ENCODE peak calls at places on chromosome 22, in seven cellular contexts. D is Peyer's patch; E is suprapubic skin; Q is mesendoderm; R is CD8-positive, alpha-beta memory T cell; X is colonic mucosa; V is lung. U is an unnamed sample.

GRCh38 chr22:44669725-44670027 is 32.3 kb upstream of the PRR5 start:
- DNase-seq in R (no peak), V (no peak), Q (peak), X (no peak), D (no peak), E (no peak), U (no peak)

GRCh38 chr22:38298312-38299000 is 18.8 kb downstream of the CSNK1E start:
- DNase-seq in E (no peak), R (no peak), Q (peak), X (no peak), V (no peak), D (no peak), U (peak)

GRCh38 chr22:43974028-43974545 is 18.8 kb downstream of the SAMM50 start:
- DNase-seq in Q (no peak), X (no peak), E (peak), V (no peak), D (no peak), R (no peak), U (no peak)

GRCh38 chr22:40607506-40607905 is 29.0 kb downstream of the MRTFA start:
- DNase-seq in R (no peak), Q (no peak), V (no peak), D (no peak), X (no peak), E (no peak), U (no peak)

GRCh38 chr22:25741692-25742626 is at the start of gene MYO18B:
- DNase-seq in Q (peak), X (no peak), E (no peak), V (no peak), D (peak), R (no peak), U (no peak)

GRCh38 chr22:19943665-19944026 is 2.0 kb upstream of the TXNRD2 start:
- DNase-seq in R (no peak), E (no peak), V (no peak), D (no peak), Q (peak), X (no peak), U (no peak)

GRCh38 chr22:39558950-39559349 is 11.6 kb upstream of the CACNA1I start:
- DNase-seq in X (no peak), D (no peak), R (no peak), Q (no peak), V (no peak), E (no peak), U (no peak)

GRCh38 chr22:30261134-30261533 is 5.5 kb downstream of the OSM start:
- DNase-seq in Q (peak), R (no peak), D (no peak), E (no peak), V (no peak), X (no peak), U (no peak)

GRCh38 chr22:50506611-50507420 is 686 bp downstream of the LMF2 start:
- DNase-seq in D (no peak), Q (no peak), X (no peak), R (no peak), V (no peak), E (no peak), U (no peak)

GRCh38 chr22:27100789-27101188 is 443.4 kb downstream of the MIAT start:
- DNase-seq in R (no peak), V (no peak), E (no peak), Q (peak), D (no peak), X (no peak), U (no peak)

GRCh38 chr22:26669060-26669481 is 11.7 kb downstream of the MIAT start:
- DNase-seq in R (no peak), D (peak), E (no peak), V (no peak), Q (peak), X (no peak), U (peak)

GRCh38 chr22:38038890-38039812 is 18.1 kb upstream of the PICK1 start:
- DNase-seq in D (no peak), X (no peak), Q (no peak), R (no peak), V (no peak), E (no peak), U (no peak)

GRCh38 chr22:19879651-19879995 is 24.9 kb upstream of the GNB1L start:
- DNase-seq in X (no peak), V (no peak), D (peak), E (peak), R (no peak), Q (no peak), U (no peak)

GRCh38 chr22:47022475-47022874 is 260.0 kb downstream of the TBC1D22A start:
- DNase-seq in D (peak), Q (no peak), V (no peak), E (no peak), X (no peak), R (no peak), U (no peak)

GRCh38 chr22:25896098-25896497 is 154.1 kb downstream of the MYO18B start:
- DNase-seq in Q (peak), D (no peak), V (no peak), X (no peak), E (no peak), R (no peak), U (no peak)

GRCh38 chr22:27546157-27546556 is 255.4 kb downstream of the MN1 start:
- DNase-seq in E (no peak), X (no peak), Q (no peak), V (no peak), R (no peak), D (no peak), U (no peak)

GRCh38 chr22:19701420-19702145 is 12.7 kb upstream of the SEPTIN5 start:
- DNase-seq in R (no peak), X (no peak), D (no peak), V (no peak), E (peak), Q (no peak), U (no peak)

GRCh38 chr22:49587421-49587820 is 240.3 kb downstream of the BRD1 start:
- DNase-seq in E (no peak), X (no peak), V (no peak), R (no peak), D (peak), Q (no peak), U (no peak)

GRCh38 chr22:50531546-50532352 is 1.9 kb upstream of the TYMP start:
- DNase-seq in X (peak), R (peak), D (peak), V (peak), Q (peak), E (peak), U (peak)

GRCh38 chr22:49334589-49334873 is 493.1 kb downstream of the BRD1 start:
- DNase-seq in X (no peak), D (no peak), R (no peak), E (peak), Q (peak), V (no peak), U (no peak)

GRCh38 chr22:26581026-26581425 is 8.9 kb downstream of the TPST2 start:
- DNase-seq in V (no peak), Q (no peak), E (no peak), R (no peak), X (no peak), D (no peak), U (no peak)

GRCh38 chr22:39254789-39255298 is 10.1 kb upstream of the PDGFB start:
- DNase-seq in V (no peak), Q (no peak), D (no peak), R (peak), E (no peak), X (no peak), U (no peak)

GRCh38 chr22:29855611-29856181 is 17.6 kb upstream of the ASCC2 start:
- DNase-seq in X (no peak), E (no peak), Q (no peak), V (no peak), D (peak), R (no peak), U (no peak)

GRCh38 chr22:30859714-30860095 is 108.9 kb downstream of the MORC2 start:
- DNase-seq in D (no peak), E (peak), V (no peak), R (no peak), X (no peak), Q (no peak), U (no peak)

GRCh38 chr22:21694795-21695431 is 29.1 kb downstream of the PPIL2 start:
- DNase-seq in Q (no peak), V (no peak), X (no peak), D (no peak), R (no peak), E (no peak), U (no peak)

GRCh38 chr22:27637604-27638003 is 164.0 kb downstream of the MN1 start:
- DNase-seq in X (no peak), V (no peak), D (no peak), Q (no peak), R (no peak), E (no peak), U (no peak)

GRCh38 chr22:40218723-40219294 is 41.1 kb downstream of the TNRC6B start:
- DNase-seq in R (no peak), E (no peak), X (peak), D (no peak), V (no peak), Q (no peak), U (no peak)

GRCh38 chr22:50671641-50672040 is 982 bp upstream of the SHANK3 start:
- DNase-seq in E (no peak), R (no peak), V (no peak), X (no peak), Q (no peak), D (peak), U (no peak)

GRCh38 chr22:28989035-28989464 is 72.6 kb downstream of the C22orf31 start:
- DNase-seq in X (no peak), R (no peak), E (no peak), D (no peak), Q (peak), V (no peak), U (no peak)

GRCh38 chr22:22105364-22105763 is 122.8 kb upstream of the TOP3B start:
- DNase-seq in Q (no peak), E (no peak), R (no peak), D (no peak), V (no peak), X (no peak), U (no peak)

GRCh38 chr22:26182723-26183122 is 13.5 kb downstream of the SEZ6L start:
- DNase-seq in X (no peak), R (no peak), V (no peak), E (no peak), Q (no peak), D (no peak), U (no peak)

GRCh38 chr22:30015229-30015797 is 65.0 kb upstream of the HORMAD2 start:
- DNase-seq in X (no peak), Q (no peak), V (no peak), R (no peak), E (no peak), D (no peak), U (no peak)

GRCh38 chr22:31333648-31334047 is 12.5 kb downstream of the PATZ1 start:
- DNase-seq in V (no peak), X (no peak), Q (no peak), R (no peak), E (no peak), D (no peak), U (no peak)

GRCh38 chr22:43088616-43088978 is 594 bp downstream of the TTLL1 start:
- DNase-seq in Q (no peak), V (no peak), E (no peak), R (no peak), D (no peak), X (no peak), U (no peak)

GRCh38 chr22:37431366-37431765 is 4.1 kb upstream of the ELFN2 start:
- DNase-seq in X (no peak), Q (no peak), R (no peak), E (no peak), V (no peak), D (no peak), U (no peak)

DNA sequence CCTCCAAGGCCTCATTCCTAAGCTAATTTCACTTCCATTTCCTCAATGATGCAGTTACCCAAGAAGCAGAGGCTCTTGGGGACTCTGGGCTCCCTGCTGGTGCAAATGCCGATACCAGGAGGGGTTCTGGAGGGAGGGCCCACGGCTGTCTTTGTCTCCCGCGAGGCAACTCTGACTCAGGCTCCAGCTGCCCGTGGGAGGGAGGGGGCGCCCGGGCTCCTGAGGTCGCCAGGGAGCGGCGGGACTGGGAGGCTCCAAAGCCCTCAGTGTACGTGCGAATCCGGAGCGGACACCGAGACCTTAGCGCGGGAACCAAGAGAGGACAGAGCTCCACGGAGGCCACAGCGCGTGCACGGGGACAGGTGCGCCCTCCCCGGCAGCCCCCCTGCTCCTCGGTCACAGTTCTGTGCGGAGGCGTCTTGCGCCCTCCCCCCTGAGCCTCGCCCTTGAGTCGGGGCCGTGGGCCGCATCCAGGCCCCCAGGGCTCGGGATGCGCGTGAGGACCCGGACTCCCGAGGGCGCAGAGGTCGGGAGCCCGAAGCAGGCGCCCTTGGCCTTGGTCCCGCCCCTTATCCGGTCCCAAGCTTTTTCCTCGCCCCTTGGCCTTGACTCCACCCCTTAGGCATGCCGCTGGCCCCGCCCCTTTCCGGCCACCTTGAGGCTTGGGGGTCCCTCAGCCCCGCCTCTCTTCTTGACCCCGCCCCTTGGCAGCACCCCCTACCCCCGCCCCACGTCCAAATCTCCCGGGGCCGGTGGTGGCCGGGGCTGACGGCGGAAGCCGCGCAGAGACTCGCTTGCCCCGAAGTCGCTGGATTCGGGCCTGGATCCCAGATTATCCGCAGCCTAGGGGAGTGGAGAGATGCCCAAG is 4.7 kb upstream of the SHISA8 start:
- DNase-seq in E (no peak), D (peak), R (no peak), Q (peak), V (peak), X (peak), U (peak)
- H3K27ac ChIP-seq in E (no peak), D (peak), R (no peak), Q (no peak), V (no peak), X (peak), U (peak)

DNA sequence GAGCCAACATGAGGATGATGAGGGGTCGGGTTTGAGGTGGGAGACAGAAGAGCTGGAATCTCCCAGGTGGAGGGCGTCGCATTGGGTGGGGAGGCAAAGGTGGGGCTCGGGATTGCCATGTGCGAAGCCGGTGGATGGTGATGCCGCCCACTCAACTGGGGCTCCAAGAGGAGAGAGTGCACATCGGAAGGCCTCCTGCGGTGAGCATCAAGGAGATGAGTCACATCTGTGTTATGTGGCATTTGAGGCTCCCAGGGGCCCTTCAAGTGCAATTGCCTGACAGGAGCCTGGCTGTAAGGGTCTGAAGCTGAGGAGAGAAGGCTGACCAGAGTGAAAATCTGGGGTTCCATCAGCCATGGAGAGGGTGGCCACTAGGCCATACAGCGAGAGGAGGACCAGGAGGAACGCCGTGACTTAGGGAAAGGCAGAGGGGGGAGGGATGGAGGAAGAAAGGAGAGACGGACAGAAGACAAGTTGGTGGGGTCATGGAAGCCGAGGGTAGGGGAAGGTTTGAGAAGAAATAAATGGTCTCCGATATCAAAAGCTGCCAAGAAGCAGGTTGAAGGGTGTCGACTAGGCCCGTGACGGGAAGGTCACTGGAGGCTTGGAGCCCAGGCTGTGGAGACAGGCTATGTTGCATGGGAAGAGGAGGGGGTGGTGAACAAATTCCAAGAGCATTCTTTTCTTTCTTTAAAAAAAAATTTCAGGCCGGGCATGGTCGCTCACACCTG is 21.3 kb downstream of the RASD2 start:
- DNase-seq in X (no peak), D (no peak), V (no peak), E (no peak), Q (peak), R (no peak), U (no peak)
- H3K27ac ChIP-seq in X (no peak), D (no peak), V (no peak), E (no peak), Q (no peak), R (no peak), U (no peak)

DNA sequence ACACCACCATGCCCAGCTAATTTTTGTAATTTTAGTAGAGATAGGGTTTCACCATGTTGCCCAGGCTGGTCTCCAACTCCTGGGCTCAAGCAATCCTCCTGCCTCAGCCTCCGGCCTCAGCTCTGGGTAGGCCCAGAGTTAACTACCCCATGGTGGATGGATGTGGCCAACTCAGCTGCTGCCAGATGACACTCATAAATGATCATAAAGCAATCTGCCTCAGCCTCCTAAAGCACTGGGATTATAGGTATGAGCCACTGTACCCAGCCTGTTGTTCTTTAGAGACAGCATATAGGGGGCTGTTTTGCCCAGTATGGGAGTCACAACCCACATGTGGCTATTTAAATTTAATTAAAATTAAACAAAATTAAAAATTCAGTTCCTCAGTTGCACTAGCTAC is 54.3 kb downstream of the LARGE1 start:
- DNase-seq in X (no peak), R (no peak), Q (no peak), D (no peak), E (no peak), V (no peak), U (no peak)
- H3K27ac ChIP-seq in X (no peak), R (no peak), Q (no peak), D (no peak), E (no peak), V (no peak), U (no peak)

GRCh38 chr22:45859231-45860161 is 117.5 kb downstream of the WNT7B start:
- DNase-seq in R (no peak), D (no peak), V (no peak), E (no peak), X (no peak), Q (no peak), U (no peak)
- H3K27ac ChIP-seq in R (no peak), D (no peak), V (no peak), E (no peak), X (no peak), Q (no peak), U (no peak)

GRCh38 chr22:17920992-17921650 is 103.2 kb downstream of the MICAL3 start:
- DNase-seq in R (no peak), E (no peak), X (no peak), V (no peak), D (no peak), Q (peak), U (no peak)

GRCh38 chr22:17917490-17917983 is 106.8 kb downstream of the MICAL3 start:
- DNase-seq in E (peak), R (no peak), V (no peak), X (peak), D (peak), Q (no peak), U (no peak)

GRCh38 chr22:17918840-17919239 is 105.5 kb downstream of the MICAL3 start:
- DNase-seq in V (no peak), X (no peak), E (peak), D (peak), R (no peak), Q (no peak), U (no peak)

GRCh38 chr22:17920145-17920605 is 104.2 kb downstream of the MICAL3 start:
- DNase-seq in V (no peak), R (no peak), D (peak), E (no peak), Q (peak), X (peak), U (no peak)

GRCh38 chr22:17919276-17920144 is 104.9 kb downstream of the MICAL3 start:
- DNase-seq in E (no peak), Q (peak), X (peak), V (no peak), R (no peak), D (peak), U (no peak)
- H3K27ac ChIP-seq in E (peak), Q (peak), X (peak), V (peak), R (peak), D (no peak), U (no peak)

U was measured in CD4-positive, CD25-positive, alpha-beta regulatory T cell.